ENCODE peak calls at places on chromosomes 7 and 10, in five cellular contexts. J is EH, N is left ventricle myocardium inferior, G is iPS DF 19.7, V is GM12865. M is an unnamed sample.

GRCh38 chr10:132401396-132402168 is 4.6 kb downstream of the PWWP2B start:
- DNase-seq in J (no peak), N (peak), G (no peak), V (no peak), M (no peak)

GRCh38 chr7:18140943-18141342 is 113.3 kb upstream of the PRPS1L1 start:
- DNase-seq in J (no peak), N (no peak), G (no peak), V (no peak), M (no peak)

GRCh38 chr7:83807770-83808169 is 158.8 kb upstream of the SEMA3E start:
- DNase-seq in J (no peak), N (no peak), G (no peak), V (no peak), M (no peak)

GRCh38 chr7:73921623-73922528 is 60.9 kb downstream of the TMEM270 start:
- DNase-seq in J (no peak), N (no peak), G (no peak), V (no peak), M (no peak)

GRCh38 chr10:72009062-72009429 is 44.9 kb downstream of the CHST3 start:
- DNase-seq in J (no peak), N (no peak), G (no peak), V (no peak), M (no peak)

GRCh38 chr10:12709516-12709915 is 292.0 kb downstream of the CCDC3 start:
- DNase-seq in J (peak), N (no peak), G (no peak), V (no peak), M (no peak)

GRCh38 chr7:106772655-106773108 is 92.4 kb upstream of the PIK3CG start:
- DNase-seq in J (peak), N (no peak), G (no peak), V (no peak), M (no peak)

GRCh38 chr7:26515462-26515861 is 223.8 kb downstream of the SNX10 start:
- DNase-seq in J (no peak), N (no peak), G (no peak), V (no peak), M (no peak)

GRCh38 chr7:131173148-131173890 is 154.4 kb upstream of the MKLN1 start:
- DNase-seq in J (peak), N (no peak), G (no peak), V (no peak), M (no peak)

GRCh38 chr7:92508949-92509348 is 19.4 kb downstream of the PEX1 start:
- DNase-seq in J (no peak), N (no peak), G (no peak), V (no peak), M (no peak)

GRCh38 chr10:119409906-119410305 is 132.6 kb downstream of the RGS10 start:
- DNase-seq in J (no peak), N (peak), G (no peak), V (no peak), M (no peak)

GRCh38 chr7:155961241-155962190 is 149.3 kb upstream of the SHH start:
- DNase-seq in J (no peak), N (no peak), G (no peak), V (peak), M (no peak)

M was measured in glomerular endothelial cell.